ENCODE peak calls at places on chromosomes 11 and 22, in four cellular contexts. L is uterus, K is adrenal gland, A is nephron progenitor cell. X is an unnamed sample.

GRCh38 chr11:37755526-37755925 is 1157.5 kb upstream of the RAG2 start:
- DNase-seq in L (no peak), K (no peak), A (no peak), X (no peak)

GRCh38 chr22:43234299-43234988 is 47.5 kb upstream of the TTLL12 start:
- DNase-seq in L (no peak), K (no peak), A (no peak), X (no peak)

GRCh38 chr11:122748968-122749687 is 89.2 kb upstream of the CRTAM start:
- DNase-seq in L (no peak), K (peak), A (no peak), X (no peak)

GRCh38 chr11:45144126-45145082 is 2.0 kb upstream of the PRDM11 start:
- DNase-seq in L (no peak), K (peak), A (no peak), X (no peak)

GRCh38 chr11:132114743-132115142 is 744.3 kb downstream of the NTM start:
- DNase-seq in L (no peak), K (no peak), A (no peak), X (no peak)

GRCh38 chr11:112320668-112321067 is 60.0 kb upstream of the PLET1 start:
- DNase-seq in L (peak), K (peak), A (no peak), X (no peak)

GRCh38 chr22:39431821-39432251 is 25.0 kb upstream of the MGAT3 start:
- DNase-seq in L (no peak), K (peak), A (no peak), X (no peak)

GRCh38 chr11:60944504-60945294 is 7.3 kb downstream of the SLC15A3 start:
- DNase-seq in L (no peak), K (no peak), A (no peak), X (no peak)

GRCh38 chr11:16776716-16777115 is 38.3 kb downstream of the C11orf58 start:
- DNase-seq in L (no peak), K (peak), A (no peak), X (no peak)

GRCh38 chr11:61488651-61489291 is 19.8 kb upstream of the LRRC10B start:
- DNase-seq in L (peak), K (peak), A (peak), X (peak)

GRCh38 chr11:17668166-17668565 is 51.2 kb upstream of the MYOD1 start:
- DNase-seq in L (no peak), K (no peak), A (no peak), X (no peak)

GRCh38 chr22:18970180-18970947 is 34.3 kb upstream of the PRODH start:
- DNase-seq in L (no peak), K (no peak), A (peak), X (peak)

GRCh38 chr11:37449146-37449545 is 851.1 kb upstream of the RAG2 start:
- DNase-seq in L (no peak), K (no peak), A (no peak), X (no peak)

GRCh38 chr22:22720724-22721261 is 76.4 kb downstream of the GGTLC2 start:
- DNase-seq in L (no peak), K (peak), A (no peak), X (no peak)

GRCh38 chr11:2271077-2271326 is 614 bp upstream of the ASCL2 start:
- DNase-seq in L (peak), K (peak), A (peak), X (peak)

GRCh38 chr22:25900880-25901279 is 158.9 kb downstream of the MYO18B start:
- DNase-seq in L (no peak), K (no peak), A (no peak), X (no peak)

GRCh38 chr11:81197396-81197795 is 1536.3 kb downstream of the FAM181B start:
- DNase-seq in L (no peak), K (no peak), A (no peak), X (no peak)

GRCh38 chr11:91310085-91310484 is 914.5 kb upstream of the FAT3 start:
- DNase-seq in L (no peak), K (no peak), A (no peak), X (no peak)

DNA sequence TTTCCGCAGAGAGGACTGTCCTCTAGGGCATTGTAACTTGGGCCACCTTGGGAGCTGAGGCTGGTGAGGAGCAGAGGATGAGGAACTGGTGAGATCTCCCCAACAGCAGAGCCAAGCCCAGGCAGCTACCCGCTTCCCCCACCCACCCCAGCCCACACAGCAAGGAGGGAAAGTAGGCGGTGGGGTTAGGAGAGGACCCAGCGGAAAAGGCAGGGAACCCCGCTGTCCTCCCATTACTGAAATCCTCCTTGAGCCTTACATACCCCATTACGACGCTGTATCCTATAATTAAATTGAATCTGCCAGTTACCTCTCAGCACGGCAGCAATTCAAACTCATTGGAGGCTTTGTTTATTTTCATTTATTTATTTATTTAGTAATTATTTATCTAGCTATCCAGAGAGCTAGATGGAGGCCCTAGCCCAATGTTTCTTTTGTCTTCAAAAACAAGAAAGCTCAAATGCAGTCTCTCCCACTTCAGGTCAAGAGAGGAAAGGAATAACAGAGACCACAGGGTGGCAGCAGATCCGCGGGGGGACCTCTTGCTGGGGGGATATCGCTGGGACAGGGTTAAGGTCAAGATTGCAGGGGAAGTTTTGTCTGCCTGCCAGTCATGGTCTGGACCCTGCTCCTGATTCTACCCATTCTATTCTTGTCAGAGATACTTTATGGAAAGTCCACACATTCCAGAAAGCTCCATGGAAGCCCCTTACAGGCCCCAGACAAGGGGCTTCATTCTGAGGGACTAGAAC is 218.0 kb downstream of the ST3GAL4 start:
- DNase-seq in L (no peak), K (no peak), A (peak), X (no peak)
- TF ChIP-seq CTCF in L (no peak), K (no peak), A (peak), X (no peak)

GRCh38 chr11:133214646-133215045 is 317.7 kb downstream of the OPCML start:
- DNase-seq in L (no peak), K (no peak), A (no peak), X (no peak)

GRCh38 chr11:133215529-133216230 is 316.6 kb downstream of the OPCML start:
- DNase-seq in L (no peak), K (no peak), A (peak), X (no peak)

GRCh38 chr11:133219543-133219942 is 312.8 kb downstream of the OPCML start:
- DNase-seq in L (no peak), K (no peak), A (no peak), X (no peak)
- TF ChIP-seq CTCF in L (no peak), K (no peak), A (peak), X (peak)

GRCh38 chr11:65853249-65853979 is 4.6 kb downstream of the CFL1 start:
- DNase-seq in L (no peak), K (peak), A (no peak), X (no peak)
- TF ChIP-seq CTCF in L (no peak), K (no peak), A (no peak), X (no peak)

DNA sequence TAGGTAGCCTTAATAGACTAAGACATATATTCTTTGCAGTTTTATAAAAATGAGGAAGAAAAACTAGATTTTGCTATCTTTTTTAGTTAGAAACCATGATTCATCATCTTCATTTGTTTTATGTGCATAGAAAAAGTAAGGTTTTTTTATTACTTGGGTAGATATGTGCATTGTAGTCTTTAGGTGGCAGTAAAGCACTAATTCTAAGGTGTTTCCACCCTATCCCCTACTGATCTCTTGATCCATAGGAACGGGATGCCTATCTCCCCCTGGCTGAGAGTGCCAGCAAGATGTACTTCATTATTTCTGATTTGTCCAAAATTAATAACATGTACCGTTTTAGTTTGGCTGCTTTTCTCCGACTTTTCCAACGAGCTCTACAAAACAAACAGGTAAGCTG is 148.1 kb downstream of the DYNC2H1 start:
- DNase-seq in L (no peak), K (no peak), A (no peak), X (no peak)
- TF ChIP-seq CTCF in L (no peak), K (peak), A (no peak), X (no peak)

DNA sequence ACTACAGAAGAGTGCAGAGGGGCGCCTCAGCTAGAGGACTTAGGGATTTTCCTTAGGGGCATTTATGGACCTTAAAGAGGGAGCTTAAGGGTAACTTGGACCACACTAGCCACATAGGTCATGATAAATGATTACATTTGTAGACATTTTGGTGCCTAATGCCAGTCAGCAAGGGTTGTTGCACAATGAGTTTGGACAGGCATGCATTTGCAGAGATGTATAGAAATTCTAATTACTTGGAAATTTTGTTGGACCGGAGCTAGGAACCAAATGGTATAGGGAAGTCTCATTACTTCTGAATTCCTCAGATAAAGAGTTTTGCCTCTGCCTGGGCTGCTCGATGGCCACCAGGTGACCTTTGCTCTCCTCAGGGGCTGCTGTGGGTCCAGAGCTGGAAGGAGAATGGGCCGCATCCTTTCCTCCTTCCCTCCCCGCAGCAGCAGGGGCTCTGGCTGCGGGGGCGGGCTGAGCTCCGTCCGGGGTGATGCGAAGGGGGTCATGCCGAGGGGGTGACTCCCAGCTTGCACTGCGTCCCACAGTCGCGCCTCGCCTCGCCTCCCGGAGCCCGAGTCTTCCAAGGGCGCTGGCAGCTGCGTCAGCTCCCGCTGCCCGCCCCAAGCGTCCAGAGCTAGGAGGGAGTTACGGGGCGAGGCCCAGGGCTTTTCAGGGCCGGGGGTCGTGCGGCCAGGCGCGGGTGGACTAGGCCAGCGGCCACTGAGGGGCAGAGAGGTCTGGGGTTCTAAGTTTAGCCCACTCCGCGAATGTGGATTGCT is 20.2 kb upstream of the MALAT1 start:
- DNase-seq in L (peak), K (peak), A (no peak), X (no peak)
- TF ChIP-seq CTCF in L (no peak), K (no peak), A (no peak), X (no peak)

GRCh38 chr11:11084337-11084736 is 226.5 kb upstream of the ZBED5 start:
- DNase-seq in L (no peak), K (no peak), A (no peak), X (no peak)
- TF ChIP-seq CTCF in L (no peak), K (no peak), A (no peak), X (no peak)

GRCh38 chr11:34890812-34891211 is 25.4 kb downstream of the APIP start:
- DNase-seq in L (no peak), K (no peak), A (no peak), X (no peak)
- TF ChIP-seq CTCF in L (no peak), K (peak), A (no peak), X (peak)

DNA sequence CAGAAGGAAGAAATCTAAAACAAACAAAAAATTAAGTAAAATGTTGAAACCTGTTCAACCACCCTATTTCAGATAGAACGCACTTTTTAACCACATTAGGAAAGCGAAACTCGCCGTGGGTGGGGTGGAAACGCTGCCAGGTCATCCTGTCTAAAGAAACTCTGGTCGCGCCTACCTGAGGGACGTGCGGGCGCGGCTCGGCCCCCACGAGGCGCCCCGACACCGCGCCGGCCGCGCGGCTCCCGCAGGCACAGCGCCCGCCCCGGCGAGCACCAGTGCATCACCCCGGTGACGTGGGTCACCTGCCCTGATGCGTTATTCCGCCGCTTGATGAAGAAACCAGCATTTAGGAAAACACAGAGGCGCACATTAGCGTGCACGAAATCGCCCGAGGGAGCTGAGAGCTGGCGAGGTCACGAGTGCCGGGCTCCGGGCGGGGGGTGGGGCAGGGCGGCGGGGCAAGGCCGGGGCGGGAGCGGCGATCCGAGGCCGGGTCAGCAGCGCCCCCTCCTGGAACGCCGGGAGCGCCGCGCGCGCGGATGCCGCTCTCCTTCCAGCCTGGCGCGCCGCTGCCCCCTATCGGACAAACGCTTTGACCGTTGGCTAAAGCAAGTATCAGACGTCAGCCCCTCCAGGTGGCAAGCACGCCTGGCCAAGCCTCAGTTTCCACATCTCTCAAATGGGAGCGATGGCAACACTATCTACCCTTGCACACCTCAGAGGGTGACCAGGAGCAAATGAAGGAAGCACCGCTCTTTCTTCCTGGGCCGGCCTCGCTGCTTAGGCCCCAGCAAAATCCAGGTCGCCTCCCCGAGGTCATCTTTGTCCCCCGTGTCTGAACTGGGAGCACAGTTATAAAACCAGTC is 15.7 kb upstream of the SNX32 start:
- DNase-seq in L (peak), K (peak), A (peak), X (peak)
- TF ChIP-seq CTCF in L (peak), K (peak), A (peak), X (peak)

GRCh38 chr11:71119656-71120269 is 132.6 kb downstream of the SHANK2 start:
- DNase-seq in L (no peak), K (no peak), A (no peak), X (no peak)

GRCh38 chr11:71124127-71124526 is 128.2 kb downstream of the SHANK2 start:
- DNase-seq in L (no peak), K (no peak), A (no peak), X (no peak)

GRCh38 chr11:71117311-71117710 is 135.1 kb downstream of the SHANK2 start:
- DNase-seq in L (no peak), K (no peak), A (no peak), X (no peak)

GRCh38 chr11:71118671-71119250 is 133.6 kb downstream of the SHANK2 start:
- DNase-seq in L (no peak), K (no peak), A (no peak), X (no peak)

GRCh38 chr11:71120346-71120963 is 131.9 kb downstream of the SHANK2 start:
- DNase-seq in L (no peak), K (no peak), A (peak), X (peak)
- TF ChIP-seq CTCF in L (no peak), K (no peak), A (peak), X (peak)

X was measured in endothelial cell.